ENCODE peak calls at places on chromosomes 16 and 17, in four cellular contexts. C, E, T and S are unnamed samples.

GRCh38 chr17:27438631-27439030 is 17.6 kb upstream of the KSR1 start:
- DNase-seq in C (no peak), T (no peak), E (no peak), S (no peak)

GRCh38 chr16:85524365-85524629 is 88.8 kb upstream of the GSE1 start:
- DNase-seq in C (no peak), T (peak), E (no peak), S (no peak)

GRCh38 chr16:87061521-87061920 is 255.7 kb downstream of the C16orf95 start:
- DNase-seq in C (no peak), T (no peak), E (no peak), S (no peak)

GRCh38 chr16:50462793-50463507 is 85.2 kb upstream of the NKD1 start:
- DNase-seq in C (no peak), T (peak), E (no peak), S (no peak)

GRCh38 chr17:19317359-19318095 is 45.0 kb downstream of the B9D1 start:
- DNase-seq in T (peak), E (peak), C (no peak), S (peak)

GRCh38 chr17:72287586-72287985 is 166.8 kb downstream of the SOX9 start:
- DNase-seq in C (no peak), T (no peak), E (no peak), S (no peak)

GRCh38 chr17:15900871-15901270 is 44.1 kb upstream of the ADORA2B start:
- DNase-seq in T (no peak), E (no peak), C (peak), S (no peak)

GRCh38 chr17:47275245-47275984 is 21.8 kb downstream of the ITGB3 start:
- DNase-seq in T (no peak), E (peak), C (no peak), S (no peak)

GRCh38 chr16:1494129-1494640 is 1.0 kb downstream of the TELO2 start:
- DNase-seq in C (no peak), T (peak), E (peak), S (peak)

DNA sequence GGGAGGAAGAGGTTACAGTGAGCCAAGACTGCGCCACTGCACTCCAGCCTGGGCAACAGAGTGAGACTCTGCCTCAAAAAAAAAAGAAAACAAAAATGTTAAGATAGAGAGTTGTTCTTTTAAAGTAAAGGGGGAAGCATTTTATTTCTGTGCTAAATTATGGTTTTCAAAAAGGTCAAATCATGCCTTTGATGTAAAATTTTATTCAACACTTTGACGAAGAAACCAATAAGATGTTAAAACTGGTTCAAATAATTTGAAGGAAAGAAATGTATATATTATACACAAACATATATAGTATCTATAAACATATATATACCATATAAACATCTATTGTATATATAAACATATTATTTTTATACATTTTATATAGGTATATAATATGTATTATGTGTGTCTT is 43.4 kb upstream of the RPH3AL start:
- DNase-seq in T (no peak), C (no peak), E (no peak), S (no peak)
- TF ChIP-seq CEBPB in T (no peak), C (no peak), E (no peak), S (no peak)

GRCh38 chr16:29154100-29154499 is 169.2 kb downstream of the LAT start:
- DNase-seq in T (no peak), E (no peak), C (no peak), S (no peak)

GRCh38 chr16:29147710-29148425 is 163.0 kb downstream of the LAT start:
- DNase-seq in T (no peak), C (no peak), E (no peak), S (no peak)

GRCh38 chr16:29154676-29155121 is 169.8 kb downstream of the LAT start:
- DNase-seq in T (no peak), E (no peak), C (no peak), S (no peak)

GRCh38 chr16:29148867-29149272 is 164.0 kb downstream of the LAT start:
- DNase-seq in T (no peak), E (no peak), C (no peak), S (no peak)

DNA sequence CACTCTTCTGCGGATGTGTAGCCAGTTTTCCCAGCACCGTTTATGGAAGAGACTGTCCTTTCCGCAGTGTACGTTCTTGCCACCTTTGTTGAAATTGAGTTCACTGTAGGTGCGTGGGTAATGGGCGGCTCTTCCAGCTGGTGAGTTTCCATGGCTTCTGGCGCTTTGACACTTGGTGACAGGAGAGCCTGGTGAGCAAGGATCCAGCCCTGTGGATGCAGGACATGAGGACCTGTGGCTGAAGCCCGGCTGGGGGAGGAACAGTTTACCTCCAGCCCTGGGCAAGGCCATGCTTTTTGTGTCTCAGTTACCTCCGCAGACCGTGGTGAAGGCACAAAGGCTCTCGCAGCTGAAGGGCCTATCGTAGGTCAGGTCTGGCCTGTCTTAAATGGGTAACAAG is 166.5 kb downstream of the LAT start:
- DNase-seq in C (no peak), T (peak), E (no peak), S (no peak)
- TF ChIP-seq POLR2AphosphoS2 in C (no peak), T (no peak), E (no peak), S (no peak)

GRCh38 chr17:69325518-69326301 is 1.2 kb downstream of the ABCA5 start:
- DNase-seq in C (no peak), T (peak), E (no peak), S (no peak)
- TF ChIP-seq HDAC2 in C (no peak), T (peak), E (no peak), S (no peak)

GRCh38 chr17:61867033-61867432 is 3.7 kb upstream of the BRIP1 start:
- DNase-seq in C (no peak), E (no peak), T (no peak), S (no peak)

GRCh38 chr17:61862975-61863800 is at the start of gene BRIP1:
- DNase-seq in T (peak), C (peak), E (peak), S (peak)

GRCh38 chr17:61863801-61864126 is 436 bp upstream of the BRIP1 start:
- DNase-seq in C (no peak), E (no peak), T (no peak), S (no peak)

GRCh38 chr17:61868074-61868473 is 4.7 kb upstream of the BRIP1 start:
- DNase-seq in C (no peak), T (no peak), E (no peak), S (no peak)

GRCh38 chr17:61862105-61862574 is 1.2 kb downstream of the BRIP1 start:
- DNase-seq in E (no peak), C (no peak), T (peak), S (no peak)
- TF ChIP-seq CEBPB in E (no peak), C (no peak), T (no peak), S (no peak)

DNA sequence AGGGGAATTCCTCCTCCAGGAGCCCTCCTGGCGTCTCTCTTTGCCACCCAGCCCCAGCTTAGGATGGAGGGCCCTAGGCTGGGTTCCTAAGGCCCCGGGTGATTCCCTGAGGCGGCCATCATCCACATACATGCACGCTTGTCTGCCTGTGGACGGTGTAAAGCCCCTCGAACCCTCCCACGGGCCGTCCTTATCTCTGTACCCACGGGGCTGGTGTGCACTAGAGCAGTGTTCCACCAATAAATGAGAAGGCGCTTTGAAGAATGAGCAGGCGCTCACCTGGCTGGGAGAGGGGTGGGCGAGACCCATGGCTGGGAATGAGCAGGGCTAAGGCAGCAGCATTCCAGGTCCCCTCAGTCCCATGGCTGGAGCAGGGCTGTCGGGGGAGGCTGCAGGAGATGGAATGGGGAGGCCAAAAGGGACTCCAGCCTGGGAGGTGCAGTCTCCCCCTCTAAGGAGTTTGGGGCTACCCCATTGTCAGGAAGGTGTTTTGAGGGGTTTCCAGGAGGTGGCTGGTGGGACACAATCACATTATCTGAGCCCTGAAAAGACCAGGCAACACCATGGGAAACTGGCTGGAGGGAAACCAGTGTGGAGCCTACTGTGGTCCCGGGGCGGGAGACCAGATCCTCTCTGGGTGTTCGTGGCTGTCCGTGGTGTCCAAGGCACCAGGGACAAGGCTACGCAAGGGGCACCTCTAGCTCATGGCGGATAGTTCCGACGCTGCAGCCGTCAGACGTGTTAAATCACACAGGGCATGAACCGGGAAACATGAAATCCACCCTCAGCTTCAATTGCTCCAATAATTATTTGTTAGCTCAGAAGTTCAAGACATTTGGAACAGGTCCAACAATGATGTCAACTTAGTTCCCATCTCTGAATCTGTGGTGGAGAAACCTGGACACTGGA is 87.5 kb upstream of the DNAH17 start:
- DNase-seq in T (peak), C (no peak), E (peak), S (no peak)
- TF ChIP-seq POLR2AphosphoS2 in T (no peak), C (no peak), E (no peak), S (no peak)